ENCODE peak calls at places on chromosome 9, in seven cellular contexts. T is brain microvascular endothelial cell, P is ACHN, Q is H7, I is left cardiac atrium, R is astrocyte of the spinal cord, J is T-helper 9 cell. V is an unnamed sample.
A peak's percentile ranks its signal among the peaks of the same experiment; 100 is the strongest.

GRCh38 chr9:136018257-136019031 is 57.3 kb upstream of the UBAC1 start:
- DNase-seq in T (no peak), P (no peak), R (no peak), Q (peak; percentile 50), J (no peak), I (no peak), V (no peak)

GRCh38 chr9:38309324-38310195 is 82.9 kb upstream of the ALDH1B1 start:
- DNase-seq in Q (no peak), P (no peak), J (no peak), I (no peak), R (peak; percentile 43), T (no peak), V (peak; percentile 12)

GRCh38 chr9:137785704-137786161 is 91.8 kb upstream of the CACNA1B start:
- DNase-seq in Q (peak; percentile 78), P (no peak), J (no peak), R (no peak), T (peak; percentile 31), I (no peak), V (no peak)

GRCh38 chr9:114662081-114662989 is 4.7 kb upstream of the TEX53 start:
- DNase-seq in J (peak; percentile 57), Q (peak; percentile 91), I (peak; percentile 37), T (peak; percentile 35), P (peak; percentile 41), R (peak; percentile 31), V (no peak)

GRCh38 chr9:93830224-93830596 is 124.9 kb downstream of the BARX1 start:
- DNase-seq in R (no peak), P (no peak), J (no peak), I (no peak), Q (peak; percentile 7), T (no peak), V (no peak)

GRCh38 chr9:112112941-112113399 is 62.1 kb downstream of the SUSD1 start:
- DNase-seq in I (no peak), T (peak; percentile 64), R (no peak), Q (peak; percentile 46), J (no peak), P (peak; percentile 57), V (no peak)

GRCh38 chr9:21993893-21994525 is at the start of gene CDKN2A:
- DNase-seq in I (peak; percentile 27), Q (peak; percentile 70), R (no peak), P (peak; percentile 77), T (no peak), J (peak; percentile 44), V (no peak)

GRCh38 chr9:129170229-129170628 is 7.8 kb downstream of the IER5L start:
- DNase-seq in P (no peak), T (no peak), I (no peak), Q (no peak), J (no peak), R (no peak), V (no peak)

GRCh38 chr9:38681747-38682227 is 38.1 kb downstream of the FAM240B start:
- DNase-seq in P (no peak), R (peak; percentile 84), I (no peak), J (no peak), Q (no peak), T (peak; percentile 84), V (peak; percentile 76)

GRCh38 chr9:91395106-91395552 is 28.5 kb downstream of the NFIL3 start:
- DNase-seq in J (no peak), Q (no peak), P (no peak), T (peak; percentile 33), I (no peak), R (no peak), V (no peak)

GRCh38 chr9:6354072-6354686 is 26.0 kb downstream of the TPD52L3 start:
- DNase-seq in T (peak; percentile 56), I (no peak), R (peak; percentile 78), P (peak; percentile 60), Q (peak; percentile 72), J (no peak), V (peak; percentile 46)

GRCh38 chr9:78871452-78872331 is 574.8 kb downstream of the PSAT1 start:
- DNase-seq in P (peak; percentile 93), T (peak; percentile 80), I (no peak), J (no peak), Q (no peak), R (peak; percentile 88), V (peak; percentile 96)

GRCh38 chr9:94821098-94821930 is 94.8 kb downstream of the AOPEP start:
- DNase-seq in Q (no peak), R (no peak), I (no peak), P (no peak), J (no peak), T (no peak), V (no peak)

GRCh38 chr9:70222354-70222753 is 36.4 kb upstream of the SMC5 start:
- DNase-seq in I (no peak), Q (no peak), R (no peak), T (no peak), J (no peak), P (no peak), V (peak; percentile 16)

GRCh38 chr9:34256104-34256503 is 73.0 kb downstream of the KIF24 start:
- DNase-seq in Q (peak; percentile 58), R (no peak), I (no peak), P (peak; percentile 18), T (no peak), J (no peak), V (no peak)

GRCh38 chr9:110579763-110580255 is 268 bp upstream of the SVEP1 start:
- DNase-seq in P (no peak), R (peak; percentile 41), Q (peak; percentile 37), J (no peak), T (no peak), I (no peak), V (no peak)

GRCh38 chr9:89154651-89155336 is 23.8 kb downstream of the SHC3 start:
- DNase-seq in T (peak; percentile 90), Q (no peak), J (no peak), R (peak; percentile 88), I (no peak), P (peak; percentile 90), V (no peak)

GRCh38 chr9:95422650-95423049 is 94.1 kb downstream of the PTCH1 start:
- DNase-seq in R (peak; percentile 7), T (no peak), J (no peak), P (peak; percentile 2), Q (no peak), I (no peak), V (no peak)

GRCh38 chr9:135835131-135835530 is 72.2 kb downstream of the CAMSAP1 start:
- DNase-seq in I (no peak), Q (no peak), P (no peak), R (no peak), J (no peak), T (no peak), V (no peak)

GRCh38 chr9:73074176-73074708 is 77.4 kb upstream of the ANXA1 start:
- DNase-seq in I (no peak), T (no peak), R (no peak), Q (no peak), P (no peak), J (no peak), V (peak; percentile 51)

GRCh38 chr9:134294228-134295071 is 31.8 kb upstream of the RXRA start:
- DNase-seq in P (no peak), R (no peak), J (no peak), I (peak; percentile 65), Q (peak; percentile 82), T (peak; percentile 24), V (no peak)

GRCh38 chr9:21549251-21549765 is 67.2 kb upstream of the IFNE start:
- DNase-seq in T (peak; percentile 95), J (no peak), I (peak; percentile 27), Q (no peak), R (peak; percentile 98), P (no peak), V (peak; percentile 97)

GRCh38 chr9:136852664-136853595 is 784 bp downstream of the MAMDC4 start:
- DNase-seq in Q (no peak), P (no peak), T (no peak), R (no peak), I (peak; percentile 25), J (no peak), V (no peak)

GRCh38 chr9:105842023-105842644 is 147.8 kb downstream of the TMEM38B start:
- DNase-seq in T (peak; percentile 56), Q (peak; percentile 46), R (peak; percentile 51), P (peak; percentile 39), I (no peak), J (no peak), V (peak; percentile 2)

GRCh38 chr9:3490957-3491356 is 34.8 kb downstream of the RFX3 start:
- DNase-seq in Q (no peak), P (no peak), I (no peak), T (no peak), J (no peak), R (no peak), V (no peak)

GRCh38 chr9:78288214-78288892 is 8.6 kb upstream of the PSAT1 start:
- DNase-seq in Q (no peak), I (no peak), T (no peak), R (no peak), J (no peak), P (no peak), V (no peak)

GRCh38 chr9:69395718-69396117 is 70.7 kb downstream of the ENTREP1 start:
- DNase-seq in P (no peak), R (no peak), I (no peak), Q (no peak), J (no peak), T (no peak), V (no peak)

GRCh38 chr9:110969971-110970381 is 68.3 kb downstream of the LPAR1 start:
- DNase-seq in T (peak; percentile 80), R (peak; percentile 53), J (no peak), I (no peak), Q (no peak), P (peak; percentile 33), V (peak; percentile 10)

GRCh38 chr9:123524866-123525265 is 168.9 kb downstream of the CRB2 start:
- DNase-seq in I (no peak), R (no peak), Q (no peak), J (no peak), T (no peak), P (no peak), V (no peak)

GRCh38 chr9:122200960-122201635 is 27.7 kb downstream of the LHX6 start:
- DNase-seq in P (no peak), Q (no peak), I (no peak), J (no peak), R (peak; percentile 40), T (peak; percentile 56), V (no peak)

V was measured in retinal pigment epithelial cell.